ENCODE peak calls at places on chromosomes 7 and 10, in four cellular contexts. One of them, this sample, is unnamed.

GRCh38 chr7:28956608-28957063 is 1.5 kb downstream of the TRIL start:
- DNase-seq in GM12865: no peak
- DNase-seq in left lung: peak
- DNase-seq in cardiac muscle cell: peak
- DNase-seq in this sample: peak

GRCh38 chr7:20438665-20439376 is 108.1 kb downstream of the ITGB8 start:
- DNase-seq in cardiac muscle cell: no peak
- DNase-seq in left lung: no peak
- DNase-seq in GM12865: peak
- DNase-seq in this sample: no peak

GRCh38 chr10:88152720-88153119 is 289.3 kb downstream of the PTEN start:
- DNase-seq in GM12865: peak
- DNase-seq in left lung: no peak
- DNase-seq in cardiac muscle cell: no peak
- DNase-seq in this sample: no peak

GRCh38 chr7:76316984-76317781 is 14.7 kb downstream of the HSPB1 start:
- DNase-seq in left lung: no peak
- DNase-seq in GM12865: no peak
- DNase-seq in cardiac muscle cell: no peak
- DNase-seq in this sample: no peak

GRCh38 chr10:91210435-91210834 is 10.0 kb upstream of the PCGF5 start:
- DNase-seq in left lung: peak
- DNase-seq in GM12865: peak
- DNase-seq in cardiac muscle cell: no peak
- DNase-seq in this sample: no peak

GRCh38 chr7:99126921-99127553 is 16.9 kb downstream of the SMURF1 start:
- DNase-seq in left lung: peak
- DNase-seq in GM12865: no peak
- DNase-seq in cardiac muscle cell: no peak
- DNase-seq in this sample: no peak

GRCh38 chr10:81871558-81871957 is 3.4 kb upstream of the NRG3 start:
- DNase-seq in left lung: no peak
- DNase-seq in GM12865: no peak
- DNase-seq in cardiac muscle cell: no peak
- DNase-seq in this sample: no peak

GRCh38 chr7:43674559-43675436 is 54.5 kb downstream of the COA1 start:
- DNase-seq in left lung: no peak
- DNase-seq in cardiac muscle cell: no peak
- DNase-seq in GM12865: no peak
- DNase-seq in this sample: no peak

GRCh38 chr7:135510603-135511183 is 791 bp upstream of the CNOT4 start:
- DNase-seq in cardiac muscle cell: no peak
- DNase-seq in GM12865: peak
- DNase-seq in left lung: no peak
- DNase-seq in this sample: no peak

GRCh38 chr7:145462463-145462862 is 626.6 kb upstream of the TPK1 start:
- DNase-seq in cardiac muscle cell: no peak
- DNase-seq in GM12865: no peak
- DNase-seq in left lung: no peak
- DNase-seq in this sample: no peak

GRCh38 chr7:5423272-5423843 is at the start of gene TNRC18:
- DNase-seq in left lung: peak
- DNase-seq in GM12865: no peak
- DNase-seq in cardiac muscle cell: peak
- DNase-seq in this sample: peak

GRCh38 chr7:24138366-24138765 is 145.6 kb upstream of the NPY start:
- DNase-seq in GM12865: no peak
- DNase-seq in cardiac muscle cell: no peak
- DNase-seq in left lung: no peak
- DNase-seq in this sample: no peak

GRCh38 chr7:87878208-87878735 is 2.0 kb downstream of the DBF4 start:
- DNase-seq in left lung: no peak
- DNase-seq in cardiac muscle cell: no peak
- DNase-seq in GM12865: no peak
- DNase-seq in this sample: no peak

GRCh38 chr7:98235901-98236300 is 16.1 kb downstream of the TECPR1 start:
- DNase-seq in left lung: no peak
- DNase-seq in cardiac muscle cell: no peak
- DNase-seq in GM12865: no peak
- DNase-seq in this sample: no peak

GRCh38 chr10:85317827-85318226 is 989.4 kb downstream of the CCSER2 start:
- DNase-seq in cardiac muscle cell: no peak
- DNase-seq in left lung: no peak
- DNase-seq in GM12865: no peak
- DNase-seq in this sample: no peak

GRCh38 chr10:86522385-86522855 is 828 bp upstream of the WAPL start:
- DNase-seq in left lung: no peak
- DNase-seq in cardiac muscle cell: no peak
- DNase-seq in GM12865: no peak
- DNase-seq in this sample: no peak

GRCh38 chr7:141975806-141976523 is 2.4 kb upstream of the TAS2R38 start:
- DNase-seq in GM12865: peak
- DNase-seq in left lung: peak
- DNase-seq in cardiac muscle cell: peak
- DNase-seq in this sample: peak
- TF ChIP-seq CTCF in GM12865: peak
- TF ChIP-seq CTCF in left lung: peak
- TF ChIP-seq CTCF in cardiac muscle cell: peak
- TF ChIP-seq CTCF in this sample: peak

DNA sequence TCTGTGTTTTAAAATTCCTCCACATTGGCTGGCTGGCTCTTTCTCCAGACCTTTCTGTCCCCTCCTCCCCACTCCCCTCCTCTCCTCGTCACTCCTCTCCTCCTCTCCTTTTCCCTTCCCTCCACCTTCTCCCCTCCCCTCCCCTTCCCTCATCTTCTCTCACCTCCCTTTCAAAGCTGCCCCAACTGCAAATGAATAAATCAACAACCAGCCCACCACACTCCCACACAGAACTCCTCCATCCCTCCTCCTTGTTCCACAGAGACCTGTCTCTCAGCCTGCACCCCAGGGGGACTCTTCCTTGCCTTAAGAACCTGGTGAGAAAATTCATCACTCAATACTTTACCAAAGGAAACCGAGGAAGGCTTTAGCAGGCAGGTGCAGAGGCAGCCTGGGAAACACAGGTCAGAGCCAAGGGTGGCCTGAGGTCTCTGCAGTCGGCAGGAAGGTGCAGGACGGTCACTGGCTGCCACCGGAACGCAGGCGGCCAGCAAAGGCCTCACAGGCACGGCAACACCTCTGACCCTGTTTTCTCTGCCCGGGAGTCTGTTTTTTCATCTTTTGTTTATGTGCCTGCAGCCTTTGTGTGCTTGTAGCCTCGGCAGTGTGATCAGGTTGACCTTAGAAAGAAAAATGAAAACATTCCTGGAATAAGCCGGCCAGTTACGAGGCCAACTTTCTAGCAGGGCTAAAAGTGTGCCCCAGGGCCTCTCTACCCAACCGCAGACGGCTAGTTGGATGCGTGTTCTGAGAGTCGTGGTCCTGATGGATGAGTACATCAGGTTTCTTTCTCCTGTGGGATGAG is 207.6 kb upstream of the KLF6 start:
- DNase-seq in cardiac muscle cell: no peak
- DNase-seq in GM12865: no peak
- DNase-seq in left lung: no peak
- DNase-seq in this sample: no peak
- TF ChIP-seq CTCF in cardiac muscle cell: no peak
- TF ChIP-seq CTCF in GM12865: no peak
- TF ChIP-seq CTCF in left lung: no peak
- TF ChIP-seq CTCF in this sample: no peak

GRCh38 chr10:5531558-5532230 is 6.9 kb downstream of the CALML3 start:
- DNase-seq in left lung: peak
- DNase-seq in cardiac muscle cell: no peak
- DNase-seq in GM12865: no peak
- DNase-seq in this sample: no peak

GRCh38 chr10:5530412-5530806 is 5.6 kb downstream of the CALML3 start:
- DNase-seq in cardiac muscle cell: no peak
- DNase-seq in GM12865: no peak
- DNase-seq in left lung: peak
- DNase-seq in this sample: peak

GRCh38 chr10:5529702-5530411 is 5.1 kb downstream of the CALML3 start:
- DNase-seq in cardiac muscle cell: peak
- DNase-seq in GM12865: no peak
- DNase-seq in left lung: peak
- DNase-seq in this sample: no peak

GRCh38 chr10:5532231-5532605 is 7.5 kb downstream of the CALML3 start:
- DNase-seq in GM12865: no peak
- DNase-seq in cardiac muscle cell: no peak
- DNase-seq in left lung: peak
- DNase-seq in this sample: no peak

GRCh38 chr10:5530846-5531557 is 6.2 kb downstream of the CALML3 start:
- DNase-seq in cardiac muscle cell: no peak
- DNase-seq in left lung: peak
- DNase-seq in GM12865: no peak
- DNase-seq in this sample: no peak
- TF ChIP-seq CTCF in cardiac muscle cell: no peak
- TF ChIP-seq CTCF in left lung: no peak
- TF ChIP-seq CTCF in GM12865: no peak
- TF ChIP-seq CTCF in this sample: no peak

GRCh38 chr10:50552771-50553535 is 70.8 kb downstream of the SGMS1 start:
- DNase-seq in left lung: no peak
- DNase-seq in cardiac muscle cell: no peak
- DNase-seq in GM12865: peak
- DNase-seq in this sample: no peak
- TF ChIP-seq CTCF in left lung: no peak
- TF ChIP-seq CTCF in cardiac muscle cell: peak
- TF ChIP-seq CTCF in GM12865: no peak
- TF ChIP-seq CTCF in this sample: no peak

DNA sequence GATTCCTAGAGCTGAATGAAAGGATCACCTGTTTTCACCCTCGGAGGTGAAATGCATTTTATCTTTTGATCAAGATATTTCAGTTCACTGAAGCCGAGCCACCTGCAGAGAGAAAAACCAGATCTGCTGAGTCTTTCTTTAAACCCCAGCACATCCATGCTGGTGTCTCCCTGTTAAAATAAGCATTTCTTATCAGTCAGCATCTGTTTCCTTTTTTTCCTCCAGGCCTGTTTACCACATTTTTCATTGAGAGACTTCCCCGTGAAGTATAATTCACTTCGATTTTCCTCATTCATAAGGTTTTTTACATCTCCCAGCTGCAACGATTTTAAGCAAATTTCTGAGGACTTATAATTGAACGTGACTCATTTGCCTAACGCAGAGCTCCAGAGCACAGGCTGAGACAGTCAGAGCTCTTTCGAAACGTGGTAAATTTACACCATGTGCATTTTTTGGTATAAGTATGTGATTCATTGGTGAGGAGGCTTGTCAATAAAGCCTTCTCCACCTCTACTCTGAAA is 375.0 kb upstream of the AKR1E2 start:
- DNase-seq in cardiac muscle cell: no peak
- DNase-seq in GM12865: no peak
- DNase-seq in left lung: no peak
- DNase-seq in this sample: no peak
- TF ChIP-seq CTCF in cardiac muscle cell: no peak
- TF ChIP-seq CTCF in GM12865: no peak
- TF ChIP-seq CTCF in left lung: no peak
- TF ChIP-seq CTCF in this sample: no peak

DNA sequence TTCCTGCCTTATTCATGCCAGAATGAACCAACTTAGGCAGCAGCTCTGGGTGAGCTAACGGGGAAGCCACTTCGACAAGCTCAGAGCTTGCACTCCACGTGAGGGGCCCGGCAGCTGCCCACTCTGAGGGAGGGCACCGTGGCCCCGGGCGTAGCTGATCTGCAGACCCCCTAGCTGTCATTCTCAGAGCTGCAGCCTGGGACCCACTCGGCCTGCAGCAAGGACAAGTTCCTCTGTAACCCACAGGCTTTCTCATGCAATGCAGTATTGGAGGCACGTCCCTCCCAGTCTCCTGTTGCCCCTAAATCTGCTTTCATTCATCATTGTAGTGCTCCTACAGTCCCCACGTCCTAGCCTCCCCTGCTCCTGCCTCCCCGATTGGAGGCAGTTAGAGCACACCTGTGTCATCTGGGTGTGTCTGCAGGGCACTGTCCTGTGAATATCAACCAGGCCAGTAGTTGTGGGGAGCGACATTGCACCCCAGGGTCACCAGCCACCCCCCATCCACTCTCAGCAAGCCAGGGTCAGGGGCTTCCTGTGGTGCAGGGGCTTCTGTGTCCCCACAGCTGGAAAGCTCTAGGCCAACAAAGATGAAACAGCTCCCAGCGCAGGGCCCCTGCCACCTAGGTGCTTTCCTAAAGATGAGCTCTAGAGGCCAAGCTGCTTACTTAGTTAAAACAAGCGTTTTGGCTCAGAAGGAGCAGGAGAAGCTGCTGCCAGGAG is 333.7 kb downstream of the ADARB2 start:
- DNase-seq in cardiac muscle cell: no peak
- DNase-seq in left lung: no peak
- DNase-seq in GM12865: no peak
- DNase-seq in this sample: no peak
- TF ChIP-seq CTCF in cardiac muscle cell: no peak
- TF ChIP-seq CTCF in left lung: no peak
- TF ChIP-seq CTCF in GM12865: peak
- TF ChIP-seq CTCF in this sample: no peak

GRCh38 chr7:95267754-95268153 is 56.6 kb downstream of the PON1 start:
- DNase-seq in cardiac muscle cell: no peak
- DNase-seq in GM12865: no peak
- DNase-seq in left lung: no peak
- DNase-seq in this sample: no peak

GRCh38 chr7:95264225-95264927 is 60.0 kb downstream of the PON1 start:
- DNase-seq in left lung: no peak
- DNase-seq in cardiac muscle cell: no peak
- DNase-seq in GM12865: no peak
- DNase-seq in this sample: no peak

GRCh38 chr7:95265634-95266033 is 58.7 kb downstream of the PON1 start:
- DNase-seq in GM12865: no peak
- DNase-seq in cardiac muscle cell: no peak
- DNase-seq in left lung: no peak
- DNase-seq in this sample: no peak

GRCh38 chr7:95263803-95264202 is 60.5 kb downstream of the PON1 start:
- DNase-seq in left lung: no peak
- DNase-seq in GM12865: no peak
- DNase-seq in cardiac muscle cell: no peak
- DNase-seq in this sample: no peak

DNA sequence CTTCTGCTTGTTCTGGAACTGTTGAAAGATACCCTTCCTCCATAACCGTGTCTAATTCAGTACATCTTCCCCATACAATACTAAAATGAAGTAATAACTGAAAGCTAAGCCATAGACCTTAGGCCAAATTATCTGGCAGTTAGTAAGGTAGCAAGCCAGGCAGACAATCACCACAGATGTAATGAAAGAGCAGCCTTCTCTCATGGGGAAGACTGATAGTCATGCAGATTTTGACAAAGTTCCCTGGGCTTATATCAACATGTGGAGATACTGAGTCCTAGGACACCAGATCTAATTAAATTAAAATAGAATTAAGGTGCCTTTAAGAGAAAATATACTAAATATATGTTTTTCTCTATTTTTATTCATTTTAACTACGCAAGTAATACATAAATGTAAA is 61.5 kb downstream of the PON1 start:
- DNase-seq in cardiac muscle cell: no peak
- DNase-seq in GM12865: no peak
- DNase-seq in left lung: no peak
- DNase-seq in this sample: no peak
- TF ChIP-seq CTCF in cardiac muscle cell: no peak
- TF ChIP-seq CTCF in GM12865: no peak
- TF ChIP-seq CTCF in left lung: no peak
- TF ChIP-seq CTCF in this sample: no peak